ENCODE peak calls at places on chromosomes 13 and 19, in five cellular contexts. I, N, F, C and E are unnamed samples.
A peak's percentile ranks its signal among the peaks of the same experiment; 100 is the strongest.

GRCh38 chr19:16559896-16560295 is 12.3 kb downstream of the SLC35E1 start:
- DNase-seq in I (no peak), N (no peak), F (no peak), C (no peak), E (no peak)

GRCh38 chr19:15464394-15465385 is at the start of gene RASAL3:
- DNase-seq in I (peak; percentile 32), N (no peak), F (peak; percentile 51), C (no peak), E (no peak)

GRCh38 chr19:31784631-31785237 is 435.5 kb upstream of the TSHZ3 start:
- DNase-seq in I (no peak), N (no peak), F (no peak), C (no peak), E (no peak)

GRCh38 chr19:42497492-42498226 is 30.6 kb downstream of the CEACAM1 start:
- DNase-seq in I (no peak), N (peak; percentile 67), F (no peak), C (peak; percentile 69), E (peak; percentile 78)

GRCh38 chr19:38743394-38744297 is 628 bp downstream of the CAPN12 start:
- DNase-seq in I (no peak), N (no peak), F (no peak), C (no peak), E (peak; percentile 22)

GRCh38 chr19:50639121-50640112 is at the start of gene SYT3:
- DNase-seq in I (peak; percentile 50), N (no peak), F (no peak), C (peak; percentile 65), E (peak; percentile 72)

GRCh38 chr13:45162821-45163220 is 38.0 kb downstream of the KCTD4 start:
- DNase-seq in I (no peak), N (no peak), F (no peak), C (no peak), E (no peak)

GRCh38 chr13:83906240-83906820 is 24.1 kb upstream of the SLITRK1 start:
- DNase-seq in I (no peak), N (no peak), F (no peak), C (no peak), E (no peak)